ENCODE peak calls at places on chromosomes 12 and 14, in ten cellular contexts. One of them, this sample, is unnamed. For H3K27me3, the result is how much of the 10 kb centered on the place peaks cover.

GRCh38 chr12:89529738-89530137 is 3.9 kb upstream of the POC1B start:
- DNase-seq in right lobe of liver: no peak
- DNase-seq in small intestine: peak
- DNase-seq in breast epithelium: no peak
- DNase-seq in HL-60: peak
- DNase-seq in foreskin keratinocyte: peak
- DNase-seq in tibial nerve: no peak
- DNase-seq in left ventricle myocardium inferior: no peak
- DNase-seq in right cardiac atrium: no peak
- DNase-seq in H7: peak
- DNase-seq in this sample: no peak

GRCh38 chr12:54383041-54383609 is 1.4 kb downstream of the ZNF385A start:
- DNase-seq in tibial nerve: no peak
- DNase-seq in right cardiac atrium: no peak
- DNase-seq in left ventricle myocardium inferior: no peak
- DNase-seq in breast epithelium: no peak
- DNase-seq in right lobe of liver: no peak
- DNase-seq in small intestine: no peak
- DNase-seq in H7: no peak
- DNase-seq in HL-60: peak
- DNase-seq in foreskin keratinocyte: peak
- DNase-seq in this sample: no peak

GRCh38 chr12:75478395-75478794 is 2.2 kb upstream of the GLIPR1 start:
- DNase-seq in HL-60: peak
- DNase-seq in tibial nerve: no peak
- DNase-seq in left ventricle myocardium inferior: no peak
- DNase-seq in right cardiac atrium: no peak
- DNase-seq in right lobe of liver: no peak
- DNase-seq in foreskin keratinocyte: no peak
- DNase-seq in breast epithelium: no peak
- DNase-seq in H7: no peak
- DNase-seq in small intestine: peak
- DNase-seq in this sample: no peak

GRCh38 chr12:92469837-92470236 is 233.0 kb upstream of the PLEKHG7 start:
- DNase-seq in foreskin keratinocyte: no peak
- DNase-seq in H7: no peak
- DNase-seq in right cardiac atrium: peak
- DNase-seq in HL-60: no peak
- DNase-seq in breast epithelium: no peak
- DNase-seq in left ventricle myocardium inferior: peak
- DNase-seq in tibial nerve: no peak
- DNase-seq in small intestine: no peak
- DNase-seq in right lobe of liver: no peak
- DNase-seq in this sample: no peak

GRCh38 chr12:106364261-106364660 is 6.7 kb downstream of the POLR3B start:
- DNase-seq in left ventricle myocardium inferior: no peak
- DNase-seq in H7: no peak
- DNase-seq in tibial nerve: no peak
- DNase-seq in HL-60: no peak
- DNase-seq in foreskin keratinocyte: no peak
- DNase-seq in right cardiac atrium: no peak
- DNase-seq in right lobe of liver: no peak
- DNase-seq in small intestine: no peak
- DNase-seq in breast epithelium: no peak
- DNase-seq in this sample: no peak

GRCh38 chr14:51210594-51210993 is 29.5 kb upstream of the TMX1 start:
- DNase-seq in H7: peak
- DNase-seq in HL-60: no peak
- DNase-seq in breast epithelium: no peak
- DNase-seq in right lobe of liver: no peak
- DNase-seq in right cardiac atrium: no peak
- DNase-seq in foreskin keratinocyte: no peak
- DNase-seq in left ventricle myocardium inferior: no peak
- DNase-seq in tibial nerve: no peak
- DNase-seq in small intestine: no peak
- DNase-seq in this sample: no peak

GRCh38 chr12:67651380-67651695 is 2.8 kb downstream of the DYRK2 start:
- DNase-seq in left ventricle myocardium inferior: no peak
- DNase-seq in small intestine: peak
- DNase-seq in H7: peak
- DNase-seq in right cardiac atrium: no peak
- DNase-seq in breast epithelium: no peak
- DNase-seq in right lobe of liver: no peak
- DNase-seq in HL-60: no peak
- DNase-seq in foreskin keratinocyte: peak
- DNase-seq in tibial nerve: no peak
- DNase-seq in this sample: no peak

GRCh38 chr12:70555081-70555480 is 82.1 kb downstream of the PTPRB start:
- DNase-seq in small intestine: no peak
- DNase-seq in H7: no peak
- DNase-seq in breast epithelium: no peak
- DNase-seq in right lobe of liver: no peak
- DNase-seq in left ventricle myocardium inferior: no peak
- DNase-seq in tibial nerve: no peak
- DNase-seq in right cardiac atrium: no peak
- DNase-seq in foreskin keratinocyte: no peak
- DNase-seq in HL-60: no peak
- DNase-seq in this sample: no peak

GRCh38 chr12:53869500-53869899 is 69.1 kb upstream of the HOXC13 start:
- DNase-seq in foreskin keratinocyte: peak
- DNase-seq in small intestine: no peak
- DNase-seq in right cardiac atrium: no peak
- DNase-seq in right lobe of liver: no peak
- DNase-seq in breast epithelium: peak
- DNase-seq in HL-60: no peak
- DNase-seq in tibial nerve: no peak
- DNase-seq in H7: no peak
- DNase-seq in left ventricle myocardium inferior: no peak
- DNase-seq in this sample: no peak

GRCh38 chr14:28666961-28667360 is 99.6 kb upstream of the FOXG1 start:
- DNase-seq in right cardiac atrium: no peak
- DNase-seq in left ventricle myocardium inferior: no peak
- DNase-seq in small intestine: no peak
- DNase-seq in H7: no peak
- DNase-seq in tibial nerve: no peak
- DNase-seq in right lobe of liver: no peak
- DNase-seq in HL-60: no peak
- DNase-seq in foreskin keratinocyte: no peak
- DNase-seq in breast epithelium: no peak
- DNase-seq in this sample: no peak

GRCh38 chr12:49703647-49704137 is 3.5 kb downstream of the FMNL3 start:
- DNase-seq in tibial nerve: no peak
- DNase-seq in small intestine: no peak
- DNase-seq in H7: no peak
- DNase-seq in foreskin keratinocyte: peak
- DNase-seq in right lobe of liver: no peak
- DNase-seq in left ventricle myocardium inferior: no peak
- DNase-seq in right cardiac atrium: no peak
- DNase-seq in HL-60: peak
- DNase-seq in breast epithelium: no peak
- DNase-seq in this sample: no peak

GRCh38 chr12:106739815-106740552 is 34.5 kb upstream of the RIC8B start:
- DNase-seq in breast epithelium: no peak
- DNase-seq in H7: no peak
- DNase-seq in HL-60: no peak
- DNase-seq in right lobe of liver: no peak
- DNase-seq in tibial nerve: no peak
- DNase-seq in left ventricle myocardium inferior: no peak
- DNase-seq in small intestine: no peak
- DNase-seq in foreskin keratinocyte: no peak
- DNase-seq in right cardiac atrium: no peak
- DNase-seq in this sample: no peak

GRCh38 chr14:26598081-26598671 is 343 bp upstream of the NOVA1 start:
- DNase-seq in right cardiac atrium: peak
- DNase-seq in H7: peak
- DNase-seq in tibial nerve: peak
- DNase-seq in foreskin keratinocyte: peak
- DNase-seq in left ventricle myocardium inferior: peak
- DNase-seq in right lobe of liver: peak
- DNase-seq in HL-60: no peak
- DNase-seq in small intestine: peak
- DNase-seq in breast epithelium: peak
- DNase-seq in this sample: peak

GRCh38 chr14:100731011-100731670 is 4.4 kb downstream of the DLK1 start:
- DNase-seq in H7: peak
- DNase-seq in HL-60: no peak
- DNase-seq in small intestine: no peak
- DNase-seq in right cardiac atrium: no peak
- DNase-seq in foreskin keratinocyte: no peak
- DNase-seq in left ventricle myocardium inferior: no peak
- DNase-seq in right lobe of liver: no peak
- DNase-seq in tibial nerve: no peak
- DNase-seq in breast epithelium: no peak
- DNase-seq in this sample: peak

GRCh38 chr14:26191666-26192065 is 406.2 kb downstream of the NOVA1 start:
- DNase-seq in tibial nerve: no peak
- DNase-seq in HL-60: no peak
- DNase-seq in breast epithelium: no peak
- DNase-seq in H7: no peak
- DNase-seq in left ventricle myocardium inferior: no peak
- DNase-seq in right cardiac atrium: no peak
- DNase-seq in right lobe of liver: no peak
- DNase-seq in foreskin keratinocyte: no peak
- DNase-seq in small intestine: no peak
- DNase-seq in this sample: no peak

DNA sequence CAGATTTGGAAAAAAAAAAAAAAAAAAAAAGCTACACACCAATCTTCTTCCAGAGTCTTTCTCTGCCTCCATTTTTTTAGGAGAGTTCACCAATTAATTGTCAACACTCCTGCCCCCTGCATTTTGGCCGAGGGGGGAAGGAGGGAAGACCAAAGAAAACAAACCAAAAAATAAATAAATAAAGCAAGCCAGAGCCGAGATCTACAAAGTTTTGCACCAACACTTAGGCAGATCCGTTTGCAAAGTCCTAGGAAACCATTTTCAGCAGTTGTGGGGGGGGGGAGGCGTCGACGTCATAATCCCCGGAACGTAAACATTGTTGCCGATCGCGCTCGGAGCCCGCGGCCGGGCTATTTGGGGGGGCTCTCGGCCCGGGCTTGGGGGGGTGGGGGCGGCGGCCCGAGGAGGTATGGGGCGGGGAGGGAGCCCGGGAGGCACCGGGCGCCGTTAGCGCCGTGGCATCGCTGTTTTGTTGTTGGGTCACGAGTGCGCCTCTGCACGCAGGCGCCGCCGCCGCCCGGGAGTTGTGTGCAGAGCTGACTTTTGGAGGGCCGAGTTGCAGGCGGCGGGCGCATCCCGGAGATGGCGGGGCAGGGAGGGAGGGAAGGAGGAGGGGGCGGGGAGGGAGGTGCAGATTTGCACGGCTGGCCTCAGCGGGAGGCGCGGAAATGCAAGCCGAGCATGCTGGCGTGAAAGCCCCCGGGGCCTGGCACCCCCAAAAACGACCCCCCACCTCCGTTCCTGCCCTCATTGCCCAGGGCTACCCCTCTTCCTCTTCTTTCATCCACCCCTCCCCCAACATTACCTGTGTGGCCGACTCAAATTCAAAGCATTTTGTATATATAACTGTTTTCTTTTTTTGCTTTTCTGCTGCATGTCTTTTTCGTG is 598 bp downstream of the KDM2B start:
- DNase-seq in small intestine: peak
- DNase-seq in left ventricle myocardium inferior: peak
- DNase-seq in HL-60: peak
- DNase-seq in right lobe of liver: peak
- DNase-seq in tibial nerve: peak
- DNase-seq in H7: peak
- DNase-seq in right cardiac atrium: peak
- DNase-seq in breast epithelium: peak
- DNase-seq in foreskin keratinocyte: peak
- DNase-seq in this sample: peak
- H3K27me3 ChIP-seq in small intestine: under half
- H3K27me3 ChIP-seq in left ventricle myocardium inferior: under half
- H3K27me3 ChIP-seq in HL-60: under half
- H3K27me3 ChIP-seq in right lobe of liver: under half
- H3K27me3 ChIP-seq in tibial nerve: under half
- H3K27me3 ChIP-seq in H7: under half
- H3K27me3 ChIP-seq in right cardiac atrium: under half
- H3K27me3 ChIP-seq in breast epithelium: under half
- H3K27me3 ChIP-seq in foreskin keratinocyte: under half
- H3K27me3 ChIP-seq in this sample: under half

DNA sequence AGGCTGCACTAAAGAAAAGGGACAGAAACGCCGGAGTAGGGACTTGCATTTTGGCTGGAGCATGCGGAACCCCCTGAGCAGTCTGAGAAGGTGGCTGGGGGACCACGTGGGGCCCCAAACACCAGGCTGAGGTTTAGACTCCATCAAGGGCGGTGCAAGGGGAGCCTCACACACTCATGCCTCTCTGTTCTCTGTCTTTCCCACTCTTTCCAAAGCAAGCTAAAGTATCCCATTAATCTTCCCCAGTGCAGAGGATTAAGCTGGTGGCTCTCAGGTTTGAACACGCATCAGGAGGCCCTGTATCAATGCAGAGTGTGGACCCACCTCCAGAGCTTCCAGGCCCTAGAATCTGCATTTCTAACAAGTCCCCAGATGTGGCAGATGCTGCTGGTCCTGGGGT is 13.5 kb downstream of the CCDC197 start:
- DNase-seq in H7: no peak
- DNase-seq in small intestine: no peak
- DNase-seq in tibial nerve: no peak
- DNase-seq in HL-60: no peak
- DNase-seq in right cardiac atrium: no peak
- DNase-seq in left ventricle myocardium inferior: no peak
- DNase-seq in breast epithelium: no peak
- DNase-seq in right lobe of liver: no peak
- DNase-seq in foreskin keratinocyte: no peak
- DNase-seq in this sample: no peak
- H3K27me3 ChIP-seq in H7: under half
- H3K27me3 ChIP-seq in small intestine: under half
- H3K27me3 ChIP-seq in tibial nerve: under half
- H3K27me3 ChIP-seq in HL-60: under half
- H3K27me3 ChIP-seq in right cardiac atrium: under half
- H3K27me3 ChIP-seq in left ventricle myocardium inferior: under half
- H3K27me3 ChIP-seq in breast epithelium: under half
- H3K27me3 ChIP-seq in right lobe of liver: under half
- H3K27me3 ChIP-seq in foreskin keratinocyte: under half
- H3K27me3 ChIP-seq in this sample: under half

GRCh38 chr14:70278281-70278680 is 81.2 kb downstream of the COX16 start:
- DNase-seq in HL-60: no peak
- DNase-seq in right lobe of liver: no peak
- DNase-seq in tibial nerve: no peak
- DNase-seq in right cardiac atrium: no peak
- DNase-seq in foreskin keratinocyte: no peak
- DNase-seq in breast epithelium: no peak
- DNase-seq in small intestine: no peak
- DNase-seq in left ventricle myocardium inferior: no peak
- DNase-seq in H7: no peak
- DNase-seq in this sample: no peak
- H3K27me3 ChIP-seq in HL-60: under half
- H3K27me3 ChIP-seq in right lobe of liver: under half
- H3K27me3 ChIP-seq in tibial nerve: under half
- H3K27me3 ChIP-seq in right cardiac atrium: under half
- H3K27me3 ChIP-seq in foreskin keratinocyte: under half
- H3K27me3 ChIP-seq in breast epithelium: under half
- H3K27me3 ChIP-seq in small intestine: under half
- H3K27me3 ChIP-seq in left ventricle myocardium inferior: half or more
- H3K27me3 ChIP-seq in H7: under half
- H3K27me3 ChIP-seq in this sample: under half

DNA sequence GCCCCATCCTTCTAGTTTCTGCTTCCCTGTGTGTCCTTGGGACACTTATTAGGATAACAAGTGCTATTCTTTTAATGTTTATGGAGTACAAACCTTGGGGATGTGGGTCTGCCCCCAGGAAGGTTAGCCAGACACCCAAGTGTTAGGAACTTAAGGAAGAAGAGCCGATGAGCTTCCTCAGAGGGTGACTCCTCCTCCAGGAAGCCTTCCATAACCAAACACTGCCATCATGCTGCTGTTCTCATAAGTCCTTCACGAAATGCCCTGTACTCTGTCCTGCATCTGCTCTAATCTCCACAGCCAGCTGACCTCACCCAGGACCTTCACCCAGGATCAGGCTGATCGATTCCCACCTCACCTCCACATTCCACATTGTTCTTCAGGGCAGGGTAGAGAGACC is 1.2 kb upstream of the KRT85 start:
- DNase-seq in tibial nerve: no peak
- DNase-seq in right lobe of liver: no peak
- DNase-seq in foreskin keratinocyte: no peak
- DNase-seq in HL-60: no peak
- DNase-seq in left ventricle myocardium inferior: no peak
- DNase-seq in breast epithelium: no peak
- DNase-seq in right cardiac atrium: no peak
- DNase-seq in small intestine: no peak
- DNase-seq in H7: no peak
- DNase-seq in this sample: no peak
- H3K27me3 ChIP-seq in tibial nerve: under half
- H3K27me3 ChIP-seq in right lobe of liver: under half
- H3K27me3 ChIP-seq in foreskin keratinocyte: under half
- H3K27me3 ChIP-seq in HL-60: under half
- H3K27me3 ChIP-seq in left ventricle myocardium inferior: half or more
- H3K27me3 ChIP-seq in breast epithelium: under half
- H3K27me3 ChIP-seq in right cardiac atrium: under half
- H3K27me3 ChIP-seq in small intestine: under half
- H3K27me3 ChIP-seq in H7: under half
- H3K27me3 ChIP-seq in this sample: under half